ENCODE peak calls at places on chromosome 19, in eight cellular contexts. D is fibroblast of lung; K is EH; C is HT1080; X is ELR; Q is stimulated activated naive B cell treated with anti-CD40 and anti-IgM and Interleukin-4, amounts not matched to agents 10 μg/mL and 1 μg/mL and 100 μg/mL, for 72 hours; G is stimulated activated naive CD4-positive, alpha-beta T cell; N is HFF-Myc. L is an unnamed sample.

GRCh38 chr19:46413262-46414031 is at the start of gene CCDC8:
- DNase-seq in D (peak; percentile 98), K (peak; percentile 92), C (no peak), X (peak; percentile 61), Q (no peak), G (no peak), N (peak; percentile 85), L (peak; percentile 98)

GRCh38 chr19:57161985-57162544 is 5.2 kb downstream of the DUXA start:
- DNase-seq in D (no peak), K (no peak), C (no peak), X (no peak), Q (no peak), G (no peak), N (no peak), L (no peak)

GRCh38 chr19:41000310-41000737 is 9.2 kb downstream of the CYP2B6 start:
- DNase-seq in D (no peak), K (peak; percentile 1), C (peak; percentile 38), X (no peak), Q (no peak), G (no peak), N (no peak), L (peak; percentile 12)

GRCh38 chr19:6357174-6357573 is 4.2 kb upstream of the CLPP start:
- DNase-seq in D (no peak), K (no peak), C (no peak), X (no peak), Q (no peak), G (no peak), N (no peak), L (no peak)

GRCh38 chr19:29662604-29663404 is 2.5 kb upstream of the PLEKHF1 start:
- DNase-seq in D (peak; percentile 93), K (peak; percentile 95), C (peak; percentile 86), X (peak; percentile 92), Q (no peak), G (no peak), N (no peak), L (peak; percentile 87)

GRCh38 chr19:32471095-32471494 is 65.5 kb downstream of the DPY19L3 start:
- DNase-seq in D (no peak), K (no peak), C (no peak), X (no peak), Q (no peak), G (no peak), N (no peak), L (no peak)

GRCh38 chr19:39737929-39738328 is at the start of gene CLC:
- DNase-seq in D (no peak), K (no peak), C (no peak), X (no peak), Q (no peak), G (no peak), N (no peak), L (no peak)

GRCh38 chr19:55490478-55491436 is 2.5 kb downstream of the SSC5D start:
- DNase-seq in D (no peak), K (no peak), C (no peak), X (no peak), Q (no peak), G (no peak), N (no peak), L (no peak)

GRCh38 chr19:485122-485521 is 11.2 kb upstream of the MADCAM1 start:
- DNase-seq in D (no peak), K (no peak), C (no peak), X (no peak), Q (no peak), G (no peak), N (no peak), L (no peak)

GRCh38 chr19:52993342-52994178 is 20.2 kb upstream of the ERVV-1 start:
- DNase-seq in D (peak; percentile 84), K (peak; percentile 77), C (no peak), X (peak; percentile 89), Q (peak; percentile 76), G (peak; percentile 49), N (no peak), L (peak; percentile 79)

GRCh38 chr19:16888629-16889371 is at the start of gene F2RL3:
- DNase-seq in D (peak; percentile 17), K (peak; percentile 63), C (peak; percentile 46), X (peak; percentile 27), Q (peak; percentile 43), G (no peak), N (no peak), L (no peak)

GRCh38 chr19:47066376-47067214 is 18.2 kb upstream of the TMEM160 start:
- DNase-seq in D (no peak), K (no peak), C (no peak), X (no peak), Q (no peak), G (no peak), N (no peak), L (no peak)

GRCh38 chr19:11125994-11126685 is 29.4 kb downstream of the SPC24 start:
- DNase-seq in D (peak; percentile 78), K (peak; percentile 76), C (peak; percentile 68), X (peak; percentile 82), Q (peak; percentile 34), G (peak; percentile 31), N (no peak), L (peak; percentile 57)

GRCh38 chr19:7850429-7850819 is 20.4 kb downstream of the EVI5L start:
- DNase-seq in D (no peak), K (no peak), C (no peak), X (no peak), Q (no peak), G (no peak), N (no peak), L (peak; percentile 44)

GRCh38 chr19:32287086-32287485 is 58.3 kb upstream of the ZNF507 start:
- DNase-seq in D (no peak), K (no peak), C (no peak), X (no peak), Q (peak; percentile 11), G (no peak), N (no peak), L (no peak)